ENCODE peak calls at places on chromosomes 13 and 19, in six cellular contexts. H is tibial artery; E is NCI-H774; O is activated naive CD4-positive, alpha-beta T cell treated with anti-CD3 and anti-CD28 coated beads for 36 hours; U is neural crest cell; M is SK-MEL-5. I is an unnamed sample.

GRCh38 chr19:19316082-19316481 is 4.2 kb downstream of the SUGP1 start:
- DNase-seq in H (no peak), E (no peak), O (no peak), U (no peak), M (no peak), I (no peak)

GRCh38 chr13:36516225-36516624 is 83.9 kb downstream of the CCNA1 start:
- DNase-seq in H (no peak), E (no peak), O (no peak), U (no peak), M (no peak), I (no peak)

GRCh38 chr19:34172661-34173144 is 399 bp downstream of the LSM14A start:
- DNase-seq in H (peak; percentile 32), E (no peak), O (peak; percentile 30), U (peak; percentile 16), M (no peak), I (no peak)

GRCh38 chr13:46211116-46211515 is 612 bp upstream of the LRRC63 start:
- DNase-seq in H (no peak), E (no peak), O (peak; percentile 70), U (no peak), M (peak; percentile 42), I (peak; percentile 26)

GRCh38 chr19:30857388-30857787 is 485.2 kb downstream of the ZNF536 start:
- DNase-seq in H (no peak), E (no peak), O (no peak), U (no peak), M (no peak), I (no peak)

GRCh38 chr19:14769201-14769600 is 9.2 kb downstream of the ADGRE2 start:
- DNase-seq in H (no peak), E (no peak), O (no peak), U (no peak), M (no peak), I (no peak)

GRCh38 chr19:33660426-33661160 is 38.8 kb downstream of the CHST8 start:
- DNase-seq in H (no peak), E (no peak), O (no peak), U (no peak), M (no peak), I (no peak)

GRCh38 chr19:48511321-48511731 is 309 bp downstream of the LMTK3 start:
- DNase-seq in H (no peak), E (no peak), O (no peak), U (no peak), M (no peak), I (no peak)

GRCh38 chr19:45451181-45451849 is 16.5 kb upstream of the FOSB start:
- DNase-seq in H (peak; percentile 61), E (no peak), O (peak; percentile 50), U (no peak), M (peak; percentile 9), I (no peak)

GRCh38 chr13:49777746-49778614 is 14.5 kb downstream of the KPNA3 start:
- DNase-seq in H (no peak), E (no peak), O (no peak), U (no peak), M (no peak), I (no peak)

GRCh38 chr13:75843033-75843432 is 206.9 kb downstream of the LMO7 start:
- DNase-seq in H (no peak), E (no peak), O (no peak), U (no peak), M (no peak), I (no peak)

GRCh38 chr19:41305923-41306322 is 4.0 kb upstream of the CCDC97 start:
- DNase-seq in H (no peak), E (no peak), O (no peak), U (no peak), M (no peak), I (no peak)

GRCh38 chr19:36113425-36113824 is 1.2 kb downstream of the POLR2I start:
- DNase-seq in H (no peak), E (no peak), O (no peak), U (no peak), M (no peak), I (no peak)

GRCh38 chr19:10913716-10914340 is 14.6 kb downstream of the YIPF2 start:
- DNase-seq in H (no peak), E (no peak), O (no peak), U (no peak), M (no peak), I (no peak)

GRCh38 chr13:51643882-51644281 is 59.6 kb downstream of the WDFY2 start:
- DNase-seq in H (no peak), E (no peak), O (no peak), U (no peak), M (peak; percentile 68), I (no peak)

GRCh38 chr19:35843676-35844481 is 8.4 kb downstream of the NPHS1 start:
- DNase-seq in H (no peak), E (peak; percentile 60), O (no peak), U (no peak), M (peak; percentile 79), I (peak; percentile 79)

GRCh38 chr13:94009696-94010095 is 469.8 kb downstream of the DCT start:
- DNase-seq in H (no peak), E (no peak), O (no peak), U (no peak), M (no peak), I (no peak)

GRCh38 chr19:35354898-35355297 is 3.4 kb upstream of the FFAR3 start:
- DNase-seq in H (no peak), E (no peak), O (no peak), U (no peak), M (no peak), I (no peak)

GRCh38 chr19:36001605-36002004 is 6.6 kb downstream of the SDHAF1 start:
- DNase-seq in H (no peak), E (no peak), O (no peak), U (no peak), M (no peak), I (no peak)

GRCh38 chr19:3284759-3285646 is 60.5 kb downstream of the CELF5 start:
- DNase-seq in H (no peak), E (peak; percentile 93), O (peak; percentile 94), U (peak; percentile 50), M (peak; percentile 53), I (peak; percentile 85)

GRCh38 chr13:75366380-75367280 is 115.3 kb downstream of the TBC1D4 start:
- DNase-seq in H (no peak), E (no peak), O (no peak), U (no peak), M (no peak), I (no peak)

GRCh38 chr19:10450853-10451609 is 30.7 kb downstream of the PDE4A start:
- DNase-seq in H (no peak), E (no peak), O (no peak), U (no peak), M (peak; percentile 53), I (no peak)

GRCh38 chr19:16015805-16016173 is 60.5 kb upstream of the TPM4 start:
- DNase-seq in H (no peak), E (no peak), O (no peak), U (no peak), M (no peak), I (no peak)

GRCh38 chr19:33627962-33628839 is 6.4 kb downstream of the CHST8 start:
- DNase-seq in H (no peak), E (no peak), O (no peak), U (no peak), M (no peak), I (no peak)

GRCh38 chr13:48775285-48775684 is 121.6 kb downstream of the CYSLTR2 start:
- DNase-seq in H (no peak), E (no peak), O (no peak), U (no peak), M (no peak), I (no peak)

GRCh38 chr13:39603424-39603947 is 493 bp upstream of the LHFPL6 start:
- DNase-seq in H (no peak), E (no peak), O (no peak), U (peak; percentile 16), M (peak; percentile 51), I (no peak)

GRCh38 chr13:27182844-27183497 is 11.4 kb upstream of the USP12 start:
- DNase-seq in H (peak; percentile 75), E (no peak), O (no peak), U (no peak), M (no peak), I (no peak)

GRCh38 chr13:104318121-104318520 is 1251.9 kb upstream of the SLC10A2 start:
- DNase-seq in H (no peak), E (no peak), O (no peak), U (no peak), M (peak; percentile 54), I (no peak)